ENCODE peak calls at places on chromosomes 4 and X, in four cellular contexts. D is fibroblast of lung, X is SK-N-SH, M is lung. V is an unnamed sample.

GRCh38 chr4:28443786-28444412 is 1583.3 kb downstream of the STIM2 start:
- DNase-seq in D (no peak), X (no peak), M (no peak), V (peak)

GRCh38 chrX:124151195-124151594 is 181.3 kb upstream of the TEX13D start:
- DNase-seq in D (no peak), X (no peak), M (no peak), V (no peak)

GRCh38 chrX:12890467-12890866 is 16.0 kb upstream of the TLR8 start:
- DNase-seq in D (no peak), X (no peak), M (no peak), V (no peak)

GRCh38 chr4:2797545-2798305 is 4.8 kb downstream of the SH3BP2 start:
- DNase-seq in D (no peak), X (peak), M (no peak), V (peak)

GRCh38 chrX:74343327-74343969 is 39.5 kb downstream of the ZCCHC13 start:
- DNase-seq in D (no peak), X (no peak), M (no peak), V (no peak)

GRCh38 chr4:168319486-168320019 is 1.0 kb upstream of the DDX60 start:
- DNase-seq in D (no peak), X (no peak), M (no peak), V (no peak)

GRCh38 chr4:166657261-166657660 is 577.0 kb downstream of the SPOCK3 start:
- DNase-seq in D (no peak), X (no peak), M (no peak), V (no peak)

GRCh38 chr4:108116423-108117168 is 52.1 kb downstream of the LEF1 start:
- DNase-seq in D (no peak), X (no peak), M (no peak), V (no peak)

GRCh38 chr4:16226816-16227461 is 668 bp upstream of the TAPT1 start:
- DNase-seq in D (peak), X (peak), M (peak), V (peak)

GRCh38 chrX:48683411-48683982 is at the start of gene WAS:
- DNase-seq in D (no peak), X (no peak), M (no peak), V (no peak)

GRCh38 chrX:57083143-57083542 is 38.2 kb downstream of the SPIN2B start:
- DNase-seq in D (no peak), X (no peak), M (no peak), V (peak)

GRCh38 chr4:48913346-48913745 is 6.8 kb upstream of the OCIAD2 start:
- DNase-seq in D (peak), X (no peak), M (no peak), V (peak)

GRCh38 chr4:2819244-2820215 is 24.1 kb upstream of the ADD1 start:
- DNase-seq in D (no peak), X (no peak), M (no peak), V (no peak)

GRCh38 chrX:8820910-8821527 is 19.8 kb upstream of the FAM9A start:
- DNase-seq in D (peak), X (no peak), M (no peak), V (no peak)

DNA sequence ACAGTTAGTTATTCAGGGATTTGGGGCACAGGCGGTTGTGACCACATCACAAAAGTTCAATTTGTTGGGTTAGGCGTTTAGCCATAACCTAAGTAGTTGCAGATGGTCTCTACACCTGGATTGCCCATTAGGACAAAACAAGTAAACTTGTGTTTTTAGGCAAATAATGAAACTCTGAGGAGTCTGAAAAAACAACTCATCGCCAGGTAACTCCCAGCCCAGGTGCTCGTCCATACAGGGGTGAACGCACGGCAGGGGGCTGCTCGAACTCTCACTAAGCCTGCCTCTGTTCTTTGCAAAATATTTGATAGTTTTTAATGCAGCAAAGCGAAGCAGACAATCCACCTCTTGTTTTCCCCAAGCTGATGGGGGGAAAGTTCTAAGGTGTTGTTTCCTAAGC is 571 bp upstream of the RHOH start:
- DNase-seq in D (no peak), X (no peak), M (no peak), V (no peak)
- H3K4me3 ChIP-seq in D (no peak), X (no peak), M (no peak), V (no peak)

GRCh38 chr4:105710012-105710600 is 1.5 kb downstream of the GSTCD start:
- DNase-seq in D (no peak), X (peak), M (no peak), V (peak)

GRCh38 chr4:105709081-105709450 is 482 bp downstream of the GSTCD start:
- DNase-seq in D (peak), X (no peak), M (no peak), V (peak)

GRCh38 chr4:105712766-105713165 is 4.2 kb downstream of the GSTCD start:
- DNase-seq in D (peak), X (no peak), M (no peak), V (no peak)

GRCh38 chr4:105708376-105709080 is at the start of the genes GSTCD and INTS12:
- DNase-seq in D (peak), X (peak), M (peak), V (peak)

GRCh38 chr4:105710678-105711077 is 2.1 kb downstream of the GSTCD start:
- DNase-seq in D (peak), X (peak), M (no peak), V (peak)
- H3K4me3 ChIP-seq in D (no peak), X (peak), M (no peak), V (peak)

DNA sequence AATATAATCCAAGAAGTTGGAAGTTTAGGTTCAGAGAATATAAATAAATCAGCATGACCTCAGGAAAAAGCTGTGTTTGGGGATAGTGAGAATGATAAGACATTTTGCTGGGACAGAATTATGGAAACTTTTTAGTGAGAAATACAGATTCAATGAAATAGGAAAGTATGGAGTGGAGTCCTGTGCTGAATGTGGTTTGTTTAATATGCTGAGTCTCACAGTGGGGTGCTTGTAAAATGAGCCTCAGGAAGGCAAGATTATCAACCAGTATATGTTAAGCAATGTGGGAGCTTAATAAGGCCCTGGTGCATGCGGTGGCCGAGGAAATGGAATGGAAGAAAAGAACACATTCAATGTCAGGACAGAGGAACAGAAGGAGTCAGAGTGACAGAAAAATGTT is 1554.7 kb upstream of the TENM3 start:
- DNase-seq in D (no peak), X (no peak), M (no peak), V (no peak)
- H3K4me3 ChIP-seq in D (no peak), X (no peak), M (no peak), V (no peak)

GRCh38 chr4:56128231-56128630 is 179.5 kb downstream of the CEP135 start:
- DNase-seq in D (peak), X (no peak), M (no peak), V (no peak)
- H3K4me3 ChIP-seq in D (no peak), X (no peak), M (no peak), V (no peak)

DNA sequence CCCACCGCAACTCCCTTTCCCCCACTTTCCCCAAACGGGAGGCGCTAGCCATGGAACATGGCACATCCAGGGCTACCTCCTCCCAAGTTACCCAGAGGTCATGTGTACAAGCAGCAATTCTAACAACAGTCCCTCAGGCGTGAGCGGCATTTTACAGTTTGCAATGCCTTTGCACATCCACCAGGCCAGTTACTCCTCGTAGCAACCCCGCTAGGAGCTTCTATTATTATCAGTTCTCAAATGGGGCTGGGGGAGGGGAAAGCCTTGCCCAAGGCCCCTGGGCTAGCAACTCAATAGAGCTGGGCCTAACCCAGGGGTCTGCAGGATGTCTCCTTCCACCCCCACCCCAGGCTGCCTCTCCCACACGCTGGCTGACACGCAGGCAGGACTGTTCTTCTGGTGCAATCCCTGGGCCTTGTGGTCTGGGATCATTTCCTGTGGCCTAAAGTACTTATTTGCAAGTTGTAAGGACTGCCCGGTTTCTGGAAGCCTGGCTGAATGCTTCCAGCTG is 27.8 kb downstream of the PJA1 start:
- DNase-seq in D (peak), X (no peak), M (no peak), V (peak)
- H3K4me3 ChIP-seq in D (no peak), X (no peak), M (no peak), V (no peak)